ENCODE peak calls at places on chromosomes 11 and 22, in seven cellular contexts. L is SK-N-SH, C is A549, D is lower lobe of right lung, Z is upper lobe of right lung, E is heart right ventricle, N is cardiac muscle cell. H is an unnamed sample.

GRCh38 chr11:125404811-125405481 is 91.1 kb downstream of the FEZ1 start:
- DNase-seq in L (peak; percentile 91), C (peak; percentile 14), D (peak; percentile 74), Z (peak; percentile 85), E (peak; percentile 77), N (peak; percentile 77), H (peak; percentile 71)

GRCh38 chr22:16568425-16568758 is 24.2 kb downstream of the CCT8L2 start:
- DNase-seq in L (no peak), C (no peak), D (no peak), Z (no peak), E (no peak), N (no peak), H (no peak)

GRCh38 chr11:3095712-3096361 is 38.6 kb upstream of the CARS1 start:
- DNase-seq in L (no peak), C (no peak), D (peak; percentile 43), Z (peak; percentile 51), E (peak; percentile 27), N (no peak), H (no peak)

GRCh38 chr11:104727768-104728167 is 170.5 kb downstream of the CASP12 start:
- DNase-seq in L (no peak), C (no peak), D (no peak), Z (no peak), E (no peak), N (peak; percentile 4), H (no peak)

GRCh38 chr11:88250566-88251080 is 75.4 kb upstream of the RAB38 start:
- DNase-seq in L (no peak), C (no peak), D (no peak), Z (no peak), E (no peak), N (no peak), H (no peak)

GRCh38 chr22:49209452-49210195 is 618.0 kb downstream of the BRD1 start:
- DNase-seq in L (peak; percentile 54), C (peak; percentile 21), D (peak; percentile 39), Z (peak; percentile 64), E (no peak), N (no peak), H (no peak)

GRCh38 chr11:72370201-72370600 is 64.1 kb downstream of the CLPB start:
- DNase-seq in L (peak; percentile 48), C (no peak), D (no peak), Z (no peak), E (no peak), N (no peak), H (no peak)

GRCh38 chr22:38653741-38654140 is 2.5 kb downstream of the FAM227A start:
- DNase-seq in L (no peak), C (no peak), D (no peak), Z (no peak), E (no peak), N (no peak), H (no peak)

GRCh38 chr11:65538915-65539374 is 14.1 kb downstream of the SCYL1 start:
- DNase-seq in L (no peak), C (no peak), D (no peak), Z (no peak), E (no peak), N (no peak), H (no peak)

GRCh38 chr11:1807628-1807995 is 27.2 kb upstream of the SYT8 start:
- DNase-seq in L (no peak), C (peak; percentile 32), D (no peak), Z (no peak), E (no peak), N (no peak), H (no peak)

GRCh38 chr22:25202290-25202921 is 2.7 kb downstream of the CRYBB3 start:
- DNase-seq in L (peak; percentile 89), C (peak; percentile 57), D (peak; percentile 60), Z (peak; percentile 67), E (peak; percentile 31), N (peak; percentile 78), H (peak; percentile 49)

GRCh38 chr11:108616549-108616948 is 23.0 kb upstream of the EXPH5 start:
- DNase-seq in L (no peak), C (peak; percentile 88), D (no peak), Z (no peak), E (no peak), N (no peak), H (no peak)

GRCh38 chr22:47168441-47168840 is 406.0 kb downstream of the TBC1D22A start:
- DNase-seq in L (no peak), C (no peak), D (no peak), Z (peak; percentile 41), E (no peak), N (no peak), H (no peak)

GRCh38 chr11:117717485-117718314 is 79.3 kb downstream of the DSCAML1 start:
- DNase-seq in L (peak; percentile 75), C (peak; percentile 85), D (peak; percentile 80), Z (peak; percentile 82), E (peak; percentile 42), N (peak; percentile 58), H (no peak)

GRCh38 chr11:6387811-6388599 is 2.3 kb upstream of the SMPD1 start:
- DNase-seq in L (no peak), C (peak; percentile 53), D (no peak), Z (no peak), E (no peak), N (no peak), H (no peak)

GRCh38 chr22:36765943-36766450 is 9.9 kb downstream of the IFT27 start:
- DNase-seq in L (no peak), C (no peak), D (no peak), Z (no peak), E (no peak), N (no peak), H (no peak)

GRCh38 chr11:36777302-36777701 is 179.3 kb upstream of the RAG2 start:
- DNase-seq in L (no peak), C (no peak), D (no peak), Z (no peak), E (no peak), N (no peak), H (no peak)

GRCh38 chr11:16791494-16791961 is 53.1 kb downstream of the C11orf58 start:
- DNase-seq in L (no peak), C (peak; percentile 75), D (peak; percentile 68), Z (no peak), E (no peak), N (no peak), H (no peak)

GRCh38 chr11:62547691-62548281 is 1.2 kb upstream of the AHNAK start:
- DNase-seq in L (no peak), C (peak; percentile 65), D (no peak), Z (no peak), E (peak; percentile 62), N (peak; percentile 66), H (no peak)

GRCh38 chr11:116109228-116109627 is 605.0 kb upstream of the CADM1 start:
- DNase-seq in L (no peak), C (peak; percentile 16), D (no peak), Z (no peak), E (no peak), N (no peak), H (no peak)

GRCh38 chr11:32034680-32035079 is 56.2 kb upstream of the RCN1 start:
- DNase-seq in L (no peak), C (no peak), D (no peak), Z (no peak), E (no peak), N (no peak), H (no peak)

GRCh38 chr22:19720150-19720827 is 3.0 kb upstream of the GP1BB start:
- DNase-seq in L (no peak), C (no peak), D (no peak), Z (no peak), E (peak; percentile 9), N (no peak), H (no peak)

GRCh38 chr22:19718255-19719054 is 4.2 kb downstream of the SEPTIN5 start:
- DNase-seq in L (no peak), C (no peak), D (no peak), Z (no peak), E (no peak), N (no peak), H (no peak)

GRCh38 chr22:19719055-19719482 is 4.3 kb upstream of the GP1BB start:
- DNase-seq in L (no peak), C (no peak), D (no peak), Z (no peak), E (peak; percentile 54), N (peak; percentile 72), H (no peak)

GRCh38 chr22:19720999-19721485 is 2.3 kb upstream of the GP1BB start:
- DNase-seq in L (no peak), C (no peak), D (no peak), Z (no peak), E (peak; percentile 10), N (no peak), H (no peak)

DNA sequence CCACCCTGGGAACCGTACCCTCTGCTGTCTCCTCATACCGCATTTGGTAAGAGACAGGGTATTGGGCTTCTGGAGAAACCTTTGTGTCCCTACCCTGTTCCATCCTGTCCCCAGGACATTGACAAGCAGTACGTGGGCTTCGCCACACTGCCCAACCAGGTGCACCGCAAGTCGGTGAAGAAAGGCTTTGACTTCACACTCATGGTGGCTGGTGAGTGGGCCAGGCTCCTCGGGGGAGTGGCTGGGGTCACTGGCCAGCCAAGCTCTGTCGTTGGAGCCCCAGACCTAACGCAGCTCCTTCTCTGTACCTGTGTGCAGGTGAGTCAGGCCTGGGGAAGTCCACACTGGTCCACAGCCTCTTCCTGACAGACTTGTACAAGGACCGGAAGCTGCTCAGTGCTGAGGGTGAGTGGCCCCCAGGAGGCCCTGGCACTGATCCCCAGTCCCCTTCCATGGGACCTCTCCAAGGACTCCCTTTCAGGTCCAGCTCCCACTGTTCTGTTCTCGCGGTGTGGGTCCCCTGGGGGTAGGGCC is 3.8 kb upstream of the GP1BB start:
- DNase-seq in L (no peak), C (no peak), D (no peak), Z (no peak), E (peak; percentile 15), N (no peak), H (no peak)
- H3K4me1 ChIP-seq in L (no peaks in the 10 kb centered on the region), C (peaks cover 9% of the 10 kb centered on the region), D (peaks cover 35% of the 10 kb centered on the region), Z (peaks cover 23% of the 10 kb centered on the region), E (peaks cover 50% of the 10 kb centered on the region), N (peaks cover 33% of the 10 kb centered on the region), H (peaks cover 33% of the 10 kb centered on the region)

GRCh38 chr11:121722431-121723256 is 269.9 kb upstream of the SORL1-AS1 start:
- DNase-seq in L (peak; percentile 82), C (no peak), D (peak; percentile 52), Z (peak; percentile 70), E (peak; percentile 73), N (peak; percentile 80), H (no peak)
- TF ChIP-seq CTCF in L (no peak), C (no peak), D (no peak), Z (no peak), E (no peak), N (peak; percentile 24), H (no peak)

GRCh38 chr22:39997939-39998726 is 3.4 kb downstream of the FAM83F start:
- DNase-seq in L (peak; percentile 76), C (peak; percentile 23), D (no peak), Z (no peak), E (peak; percentile 48), N (no peak), H (no peak)
- H3K4me3 ChIP-seq in L (no peak overlapping the region), C (no peak overlapping the region), D (no peak overlapping the region), Z (no peak overlapping the region), E (no peak overlapping the region), N (no peak overlapping the region), H (no peak overlapping the region)

DNA sequence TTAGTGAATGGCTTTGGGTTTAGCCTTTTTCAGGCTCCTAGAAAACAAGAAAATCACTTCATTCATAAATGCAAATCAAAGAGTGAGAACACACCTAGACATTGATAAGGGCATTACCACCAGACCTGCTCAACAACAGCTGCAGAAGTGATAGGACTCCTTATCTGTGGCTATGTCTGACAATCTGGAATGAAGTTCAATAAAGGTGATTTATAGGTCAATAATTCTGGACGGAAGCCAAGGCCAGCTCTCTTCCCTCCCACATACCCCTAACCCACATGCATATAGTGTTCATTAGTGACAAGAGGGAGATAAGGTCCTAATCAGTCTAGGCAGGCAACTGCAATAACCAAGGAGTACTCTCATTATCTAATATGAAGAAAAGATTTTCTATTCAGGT is 111.3 kb downstream of the ETS1 start:
- DNase-seq in L (no peak), C (no peak), D (no peak), Z (no peak), E (no peak), N (no peak), H (no peak)
- H3K4me1 ChIP-seq in L (peaks cover 14% of the 10 kb centered on the region), C (peaks cover 5% of the 10 kb centered on the region), D (peaks cover 90% of the 10 kb centered on the region), Z (peaks cover 91% of the 10 kb centered on the region), E (peaks cover 91% of the 10 kb centered on the region), N (peaks cover 21% of the 10 kb centered on the region), H (peaks cover 99% of the 10 kb centered on the region)

H was measured in CD8-positive, alpha-beta T cell.